ENCODE peak calls at places on chromosomes 3 and 15, in seven cellular contexts. One of them, this sample, is unnamed.

GRCh38 chr3:113914646-113915045 is 33.2 kb upstream of the ZDHHC23 start:
- DNase-seq in CD8-positive, alpha-beta T cell: no peak
- DNase-seq in GM12865: no peak
- DNase-seq in AG10803: peak
- DNase-seq in endodermal cell: no peak
- DNase-seq in GM23338: no peak
- DNase-seq in bronchial epithelial cell: peak
- DNase-seq in this sample: peak

GRCh38 chr3:173140986-173141385 is at the start of gene SPATA16:
- DNase-seq in GM23338: peak
- DNase-seq in AG10803: no peak
- DNase-seq in CD8-positive, alpha-beta T cell: no peak
- DNase-seq in endodermal cell: no peak
- DNase-seq in bronchial epithelial cell: no peak
- DNase-seq in GM12865: no peak
- DNase-seq in this sample: no peak

GRCh38 chr3:177282028-177282655 is 84.9 kb upstream of the TBL1XR1 start:
- DNase-seq in CD8-positive, alpha-beta T cell: no peak
- DNase-seq in GM12865: peak
- DNase-seq in bronchial epithelial cell: no peak
- DNase-seq in endodermal cell: no peak
- DNase-seq in GM23338: no peak
- DNase-seq in AG10803: no peak
- DNase-seq in this sample: no peak

GRCh38 chr15:89652666-89653065 is 2.6 kb downstream of the KIF7 start:
- DNase-seq in GM12865: no peak
- DNase-seq in AG10803: no peak
- DNase-seq in CD8-positive, alpha-beta T cell: no peak
- DNase-seq in endodermal cell: no peak
- DNase-seq in GM23338: no peak
- DNase-seq in bronchial epithelial cell: no peak
- DNase-seq in this sample: no peak

GRCh38 chr15:30889231-30889630 is 14.5 kb upstream of the FAN1 start:
- DNase-seq in CD8-positive, alpha-beta T cell: no peak
- DNase-seq in endodermal cell: no peak
- DNase-seq in GM12865: no peak
- DNase-seq in GM23338: no peak
- DNase-seq in bronchial epithelial cell: no peak
- DNase-seq in AG10803: no peak
- DNase-seq in this sample: no peak

GRCh38 chr15:88613074-88613944 is 7.8 kb upstream of the AEN start:
- DNase-seq in CD8-positive, alpha-beta T cell: no peak
- DNase-seq in AG10803: peak
- DNase-seq in endodermal cell: peak
- DNase-seq in GM23338: peak
- DNase-seq in GM12865: peak
- DNase-seq in bronchial epithelial cell: no peak
- DNase-seq in this sample: no peak

GRCh38 chr3:154018100-154018696 is 103.0 kb upstream of the ARHGEF26 start:
- DNase-seq in GM12865: peak
- DNase-seq in CD8-positive, alpha-beta T cell: peak
- DNase-seq in bronchial epithelial cell: peak
- DNase-seq in endodermal cell: peak
- DNase-seq in GM23338: peak
- DNase-seq in AG10803: peak
- DNase-seq in this sample: peak

GRCh38 chr3:155555479-155556065 is 189.3 kb downstream of the PLCH1 start:
- DNase-seq in endodermal cell: no peak
- DNase-seq in CD8-positive, alpha-beta T cell: no peak
- DNase-seq in GM12865: no peak
- DNase-seq in GM23338: no peak
- DNase-seq in bronchial epithelial cell: no peak
- DNase-seq in AG10803: no peak
- DNase-seq in this sample: no peak

DNA sequence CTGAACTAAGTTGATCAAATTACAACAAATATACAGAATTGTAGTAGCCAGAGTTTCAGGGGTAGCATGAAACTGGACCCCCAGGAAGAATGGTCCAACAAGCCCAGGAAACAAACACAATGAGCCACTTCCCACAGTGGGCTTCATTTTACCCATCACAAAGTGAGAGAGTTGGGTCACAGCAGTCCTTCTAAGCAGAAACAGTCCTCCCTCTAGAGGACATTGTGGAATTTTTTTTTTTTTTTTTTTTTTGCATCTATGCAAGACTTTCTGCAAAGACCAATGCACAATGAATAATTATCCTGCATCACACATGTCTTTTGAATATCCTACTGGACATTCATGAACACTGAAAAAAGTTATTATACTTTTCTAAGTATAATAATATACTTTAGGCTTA is 73.8 kb upstream of the ATP13A5 start:
- DNase-seq in AG10803: no peak
- DNase-seq in GM23338: peak
- DNase-seq in GM12865: no peak
- DNase-seq in endodermal cell: no peak
- DNase-seq in CD8-positive, alpha-beta T cell: no peak
- DNase-seq in bronchial epithelial cell: peak
- DNase-seq in this sample: no peak
- TF ChIP-seq CTCF in AG10803: peak
- TF ChIP-seq CTCF in GM23338: peak
- TF ChIP-seq CTCF in GM12865: no peak
- TF ChIP-seq CTCF in endodermal cell: peak
- TF ChIP-seq CTCF in CD8-positive, alpha-beta T cell: no peak
- TF ChIP-seq CTCF in bronchial epithelial cell: peak
- TF ChIP-seq CTCF in this sample: peak

GRCh38 chr3:123315271-123315595 is 113.5 kb downstream of the SEC22A start:
- DNase-seq in GM12865: no peak
- DNase-seq in CD8-positive, alpha-beta T cell: no peak
- DNase-seq in endodermal cell: no peak
- DNase-seq in AG10803: no peak
- DNase-seq in GM23338: no peak
- DNase-seq in bronchial epithelial cell: no peak
- DNase-seq in this sample: no peak
- H3K4me3 ChIP-seq in GM12865: no peak
- H3K4me3 ChIP-seq in CD8-positive, alpha-beta T cell: no peak
- H3K4me3 ChIP-seq in endodermal cell: peak
- H3K4me3 ChIP-seq in AG10803: no peak
- H3K4me3 ChIP-seq in GM23338: no peak
- H3K4me3 ChIP-seq in bronchial epithelial cell: no peak
- H3K4me3 ChIP-seq in this sample: no peak

GRCh38 chr3:123725652-123726400 is 141.0 kb upstream of the HACD2 start:
- DNase-seq in bronchial epithelial cell: no peak
- DNase-seq in GM12865: no peak
- DNase-seq in GM23338: peak
- DNase-seq in CD8-positive, alpha-beta T cell: no peak
- DNase-seq in AG10803: no peak
- DNase-seq in endodermal cell: peak
- DNase-seq in this sample: no peak
- TF ChIP-seq CTCF in bronchial epithelial cell: peak
- TF ChIP-seq CTCF in GM12865: no peak
- TF ChIP-seq CTCF in GM23338: peak
- TF ChIP-seq CTCF in CD8-positive, alpha-beta T cell: no peak
- TF ChIP-seq CTCF in AG10803: no peak
- TF ChIP-seq CTCF in endodermal cell: peak
- TF ChIP-seq CTCF in this sample: peak

GRCh38 chr3:1960506-1960905 is 138.2 kb upstream of the CNTN4 start:
- DNase-seq in AG10803: no peak
- DNase-seq in GM23338: no peak
- DNase-seq in bronchial epithelial cell: no peak
- DNase-seq in CD8-positive, alpha-beta T cell: no peak
- DNase-seq in GM12865: no peak
- DNase-seq in endodermal cell: no peak
- DNase-seq in this sample: no peak

GRCh38 chr3:1955750-1956149 is 142.9 kb upstream of the CNTN4 start:
- DNase-seq in endodermal cell: no peak
- DNase-seq in CD8-positive, alpha-beta T cell: no peak
- DNase-seq in bronchial epithelial cell: no peak
- DNase-seq in GM23338: no peak
- DNase-seq in GM12865: no peak
- DNase-seq in AG10803: no peak
- DNase-seq in this sample: no peak

GRCh38 chr3:1954632-1955031 is 144.0 kb upstream of the CNTN4 start:
- DNase-seq in endodermal cell: no peak
- DNase-seq in CD8-positive, alpha-beta T cell: no peak
- DNase-seq in bronchial epithelial cell: no peak
- DNase-seq in GM12865: no peak
- DNase-seq in AG10803: no peak
- DNase-seq in GM23338: no peak
- DNase-seq in this sample: no peak

GRCh38 chr3:1953519-1953918 is 145.1 kb upstream of the CNTN4 start:
- DNase-seq in bronchial epithelial cell: no peak
- DNase-seq in CD8-positive, alpha-beta T cell: no peak
- DNase-seq in endodermal cell: no peak
- DNase-seq in GM23338: no peak
- DNase-seq in AG10803: no peak
- DNase-seq in GM12865: no peak
- DNase-seq in this sample: no peak

DNA sequence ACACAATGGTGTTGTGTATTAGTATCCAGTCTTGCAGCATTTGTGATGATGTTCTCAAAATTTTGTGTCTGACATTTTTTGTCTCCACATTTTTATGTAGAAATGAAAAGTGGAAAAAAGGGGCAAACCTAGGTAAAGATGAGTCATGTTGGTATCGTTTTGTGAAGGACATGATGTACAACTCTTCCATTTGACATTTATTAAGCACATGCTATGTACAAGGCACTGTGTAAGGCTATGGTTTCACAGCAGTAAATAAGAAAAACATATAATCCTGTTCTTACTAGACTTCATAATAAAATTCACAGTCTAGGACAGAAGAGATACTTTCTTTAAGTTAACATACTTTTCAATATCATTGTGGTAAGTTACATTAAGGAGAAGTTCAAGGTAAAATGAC is 143.5 kb upstream of the CNTN4 start:
- DNase-seq in GM23338: no peak
- DNase-seq in CD8-positive, alpha-beta T cell: no peak
- DNase-seq in AG10803: no peak
- DNase-seq in GM12865: no peak
- DNase-seq in endodermal cell: no peak
- DNase-seq in bronchial epithelial cell: no peak
- DNase-seq in this sample: no peak
- H3K4me3 ChIP-seq in GM23338: no peak
- H3K4me3 ChIP-seq in CD8-positive, alpha-beta T cell: no peak
- H3K4me3 ChIP-seq in AG10803: no peak
- H3K4me3 ChIP-seq in GM12865: no peak
- H3K4me3 ChIP-seq in endodermal cell: no peak
- H3K4me3 ChIP-seq in bronchial epithelial cell: no peak
- H3K4me3 ChIP-seq in this sample: no peak

GRCh38 chr3:83946045-83946444 is 1012.7 kb upstream of the CADM2 start:
- DNase-seq in GM12865: no peak
- DNase-seq in AG10803: no peak
- DNase-seq in bronchial epithelial cell: peak
- DNase-seq in endodermal cell: no peak
- DNase-seq in CD8-positive, alpha-beta T cell: no peak
- DNase-seq in GM23338: no peak
- DNase-seq in this sample: no peak

GRCh38 chr3:83941990-83942710 is 1016.6 kb upstream of the CADM2 start:
- DNase-seq in bronchial epithelial cell: peak
- DNase-seq in endodermal cell: no peak
- DNase-seq in CD8-positive, alpha-beta T cell: no peak
- DNase-seq in GM23338: no peak
- DNase-seq in GM12865: no peak
- DNase-seq in AG10803: no peak
- DNase-seq in this sample: no peak

DNA sequence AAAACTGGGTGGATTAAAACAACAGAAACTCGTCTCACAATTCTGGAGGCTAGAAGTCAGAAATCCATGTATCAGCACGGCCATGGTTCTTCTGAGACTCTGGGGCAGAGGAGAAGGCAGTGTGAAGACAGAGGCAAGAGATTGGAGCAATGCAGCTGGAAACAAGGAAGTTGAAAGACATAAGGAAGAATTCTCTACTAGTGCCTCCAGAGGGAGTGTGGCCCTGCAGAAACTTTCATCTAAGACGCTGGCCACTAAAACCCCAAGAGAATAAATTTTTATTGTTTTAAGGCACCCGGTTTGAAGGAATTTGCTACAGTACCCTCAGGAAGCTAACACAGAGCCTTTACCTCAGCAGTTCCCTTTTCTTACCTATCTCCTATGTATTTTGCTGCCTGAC is 1012.2 kb upstream of the CADM2 start:
- DNase-seq in GM23338: peak
- DNase-seq in bronchial epithelial cell: peak
- DNase-seq in AG10803: no peak
- DNase-seq in endodermal cell: peak
- DNase-seq in GM12865: no peak
- DNase-seq in CD8-positive, alpha-beta T cell: no peak
- DNase-seq in this sample: no peak
- TF ChIP-seq CTCF in GM23338: peak
- TF ChIP-seq CTCF in bronchial epithelial cell: peak
- TF ChIP-seq CTCF in AG10803: no peak
- TF ChIP-seq CTCF in endodermal cell: peak
- TF ChIP-seq CTCF in GM12865: no peak
- TF ChIP-seq CTCF in CD8-positive, alpha-beta T cell: no peak
- TF ChIP-seq CTCF in this sample: no peak

GRCh38 chr3:7684193-7684592 is 817.4 kb upstream of the LMCD1 start:
- DNase-seq in CD8-positive, alpha-beta T cell: no peak
- DNase-seq in bronchial epithelial cell: peak
- DNase-seq in GM23338: no peak
- DNase-seq in AG10803: no peak
- DNase-seq in endodermal cell: no peak
- DNase-seq in GM12865: no peak
- DNase-seq in this sample: no peak

GRCh38 chr3:7682822-7683229 is 818.8 kb upstream of the LMCD1 start:
- DNase-seq in bronchial epithelial cell: peak
- DNase-seq in endodermal cell: no peak
- DNase-seq in CD8-positive, alpha-beta T cell: no peak
- DNase-seq in GM12865: no peak
- DNase-seq in AG10803: peak
- DNase-seq in GM23338: peak
- DNase-seq in this sample: peak

GRCh38 chr3:7687428-7688147 is 814.0 kb upstream of the LMCD1 start:
- DNase-seq in AG10803: no peak
- DNase-seq in GM23338: no peak
- DNase-seq in GM12865: no peak
- DNase-seq in CD8-positive, alpha-beta T cell: no peak
- DNase-seq in endodermal cell: no peak
- DNase-seq in bronchial epithelial cell: no peak
- DNase-seq in this sample: no peak

GRCh38 chr3:7683431-7683830 is 818.2 kb upstream of the LMCD1 start:
- DNase-seq in bronchial epithelial cell: peak
- DNase-seq in GM23338: no peak
- DNase-seq in endodermal cell: no peak
- DNase-seq in CD8-positive, alpha-beta T cell: no peak
- DNase-seq in AG10803: no peak
- DNase-seq in GM12865: no peak
- DNase-seq in this sample: no peak
- H3K4me3 ChIP-seq in bronchial epithelial cell: no peak
- H3K4me3 ChIP-seq in GM23338: no peak
- H3K4me3 ChIP-seq in endodermal cell: no peak
- H3K4me3 ChIP-seq in CD8-positive, alpha-beta T cell: no peak
- H3K4me3 ChIP-seq in AG10803: no peak
- H3K4me3 ChIP-seq in GM12865: no peak
- H3K4me3 ChIP-seq in this sample: no peak

DNA sequence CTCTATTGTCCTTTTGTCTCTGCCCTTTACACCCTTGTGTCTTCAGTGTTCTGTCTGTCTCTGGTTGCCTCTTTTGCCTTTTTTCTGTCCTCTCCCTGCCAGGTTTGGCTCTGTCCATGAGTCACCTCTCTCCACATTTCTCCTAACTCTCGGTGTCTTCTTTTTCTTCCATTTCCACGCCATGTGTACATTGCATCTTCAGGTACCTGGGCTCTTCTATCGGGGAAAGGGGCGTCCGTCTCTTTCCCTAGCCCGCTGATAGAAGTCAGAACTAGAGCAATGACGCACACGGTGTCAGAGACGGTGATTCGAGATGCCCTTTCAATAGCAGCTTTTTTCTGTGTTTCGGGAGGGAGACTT is 638 bp downstream of the OPA1 start:
- DNase-seq in GM23338: peak
- DNase-seq in CD8-positive, alpha-beta T cell: peak
- DNase-seq in GM12865: peak
- DNase-seq in bronchial epithelial cell: peak
- DNase-seq in endodermal cell: no peak
- DNase-seq in AG10803: peak
- DNase-seq in this sample: peak
- TF ChIP-seq CTCF in GM23338: no peak
- TF ChIP-seq CTCF in CD8-positive, alpha-beta T cell: no peak
- TF ChIP-seq CTCF in GM12865: no peak
- TF ChIP-seq CTCF in bronchial epithelial cell: no peak
- TF ChIP-seq CTCF in endodermal cell: no peak
- TF ChIP-seq CTCF in AG10803: no peak
- TF ChIP-seq CTCF in this sample: no peak